ENCODE peak calls at places on chromosomes 5 and 9, in six cellular contexts. L, O, A, T, K and G are unnamed samples.

GRCh38 chr9:6646028-6646636 is 603 bp upstream of the GLDC start:
- DNase-seq in L (no peak), O (no peak), A (no peak), T (no peak), K (no peak), G (no peak)

GRCh38 chr5:43367453-43367852 is 44.7 kb downstream of the CCL28 start:
- DNase-seq in L (no peak), O (no peak), A (no peak), T (no peak), K (no peak), G (no peak)

GRCh38 chr5:68173007-68173406 is 42.5 kb upstream of the PIK3R1 start:
- DNase-seq in L (peak; percentile 41), O (no peak), A (no peak), T (no peak), K (no peak), G (no peak)

GRCh38 chr9:112699230-112699629 is 18.7 kb downstream of the INIP start:
- DNase-seq in L (no peak), O (no peak), A (no peak), T (no peak), K (no peak), G (no peak)

GRCh38 chr9:5435912-5436311 is 1.8 kb downstream of the PLGRKT start:
- DNase-seq in L (no peak), O (no peak), A (peak; percentile 48), T (no peak), K (no peak), G (no peak)

GRCh38 chr9:35579130-35579529 is 25.9 kb upstream of the TESK1 start:
- DNase-seq in L (no peak), O (peak; percentile 19), A (no peak), T (no peak), K (no peak), G (no peak)

GRCh38 chr9:3980771-3981170 is 319.1 kb downstream of the GLIS3 start:
- DNase-seq in L (peak; percentile 55), O (peak; percentile 66), A (no peak), T (no peak), K (no peak), G (no peak)

GRCh38 chr5:56829137-56829536 is 13.8 kb downstream of the MAP3K1 start:
- DNase-seq in L (no peak), O (peak; percentile 52), A (no peak), T (no peak), K (no peak), G (no peak)

GRCh38 chr5:474826-475661 is 32.1 kb downstream of the EXOC3 start:
- DNase-seq in L (no peak), O (peak; percentile 9), A (no peak), T (peak; percentile 69), K (peak; percentile 64), G (peak; percentile 24)

GRCh38 chr9:120869726-120870125 is 7.3 kb downstream of the PHF19 start:
- DNase-seq in L (peak; percentile 47), O (no peak), A (no peak), T (no peak), K (no peak), G (no peak)

GRCh38 chr9:35114113-35114847 is 1.4 kb downstream of the ATOSB start:
- DNase-seq in L (peak; percentile 69), O (peak; percentile 94), A (peak; percentile 95), T (peak; percentile 93), K (no peak), G (peak; percentile 71)

GRCh38 chr5:133941456-133942196 is 26.8 kb downstream of the C5orf15 start:
- DNase-seq in L (no peak), O (no peak), A (no peak), T (no peak), K (no peak), G (no peak)

GRCh38 chr5:126675338-126675737 is 74.6 kb downstream of the PHAX start:
- DNase-seq in L (no peak), O (no peak), A (no peak), T (no peak), K (no peak), G (no peak)

GRCh38 chr5:96651948-96652753 is 10.0 kb upstream of the CAST start:
- DNase-seq in L (no peak), O (no peak), A (no peak), T (no peak), K (no peak), G (no peak)

GRCh38 chr9:110021891-110022290 is 186.1 kb downstream of the C9orf152 start:
- DNase-seq in L (no peak), O (no peak), A (no peak), T (no peak), K (no peak), G (no peak)

GRCh38 chr9:36932198-36932597 is 101.9 kb downstream of the PAX5 start:
- DNase-seq in L (no peak), O (no peak), A (no peak), T (no peak), K (no peak), G (no peak)

GRCh38 chr5:176643491-176644219 is 3.6 kb upstream of the TSPAN17 start:
- DNase-seq in L (no peak), O (no peak), A (no peak), T (no peak), K (no peak), G (no peak)

GRCh38 chr9:70136632-70137031 is 93.0 kb downstream of the MAMDC2 start:
- DNase-seq in L (no peak), O (peak; percentile 69), A (no peak), T (no peak), K (no peak), G (no peak)

GRCh38 chr5:134183481-134183880 is 6.7 kb upstream of the SKP1 start:
- DNase-seq in L (no peak), O (no peak), A (no peak), T (no peak), K (no peak), G (no peak)

GRCh38 chr5:160456778-160457177 is 35.1 kb downstream of the PTTG1 start:
- DNase-seq in L (no peak), O (no peak), A (no peak), T (no peak), K (no peak), G (no peak)

GRCh38 chr5:98785244-98785643 is 11.8 kb downstream of the RGMB start:
- DNase-seq in L (no peak), O (no peak), A (no peak), T (no peak), K (no peak), G (no peak)

GRCh38 chr5:113140837-113141661 is 164.5 kb downstream of the DCP2 start:
- DNase-seq in L (no peak), O (peak; percentile 94), A (no peak), T (peak; percentile 79), K (no peak), G (no peak)

GRCh38 chr5:149420509-149421371 is 41.6 kb upstream of the IL17B start:
- DNase-seq in L (peak; percentile 77), O (peak; percentile 94), A (no peak), T (peak; percentile 88), K (no peak), G (no peak)

GRCh38 chr9:36894695-36895310 is 139.3 kb downstream of the PAX5 start:
- DNase-seq in L (no peak), O (no peak), A (no peak), T (peak; percentile 46), K (no peak), G (no peak)

GRCh38 chr5:71695069-71695468 is 24.0 kb upstream of the CARTPT start:
- DNase-seq in L (no peak), O (no peak), A (peak; percentile 28), T (no peak), K (no peak), G (peak; percentile 79)

GRCh38 chr9:135077497-135078200 is 9.8 kb upstream of the OLFM1 start:
- DNase-seq in L (peak; percentile 14), O (no peak), A (no peak), T (peak; percentile 40), K (no peak), G (peak; percentile 34)

GRCh38 chr5:178234753-178235599 is 2.4 kb upstream of the PHYKPL start:
- DNase-seq in L (peak; percentile 60), O (peak; percentile 41), A (peak; percentile 88), T (peak; percentile 79), K (peak; percentile 87), G (peak; percentile 75)

GRCh38 chr5:178236126-178236525 is 3.5 kb upstream of the PHYKPL start:
- DNase-seq in L (no peak), O (no peak), A (no peak), T (no peak), K (no peak), G (peak; percentile 42)

GRCh38 chr5:178232920-178233429 is 373 bp upstream of the PHYKPL start:
- DNase-seq in L (no peak), O (no peak), A (no peak), T (no peak), K (no peak), G (no peak)

GRCh38 chr5:178235600-178235998 is 3.0 kb upstream of the PHYKPL start:
- DNase-seq in L (no peak), O (no peak), A (no peak), T (no peak), K (no peak), G (no peak)

DNA sequence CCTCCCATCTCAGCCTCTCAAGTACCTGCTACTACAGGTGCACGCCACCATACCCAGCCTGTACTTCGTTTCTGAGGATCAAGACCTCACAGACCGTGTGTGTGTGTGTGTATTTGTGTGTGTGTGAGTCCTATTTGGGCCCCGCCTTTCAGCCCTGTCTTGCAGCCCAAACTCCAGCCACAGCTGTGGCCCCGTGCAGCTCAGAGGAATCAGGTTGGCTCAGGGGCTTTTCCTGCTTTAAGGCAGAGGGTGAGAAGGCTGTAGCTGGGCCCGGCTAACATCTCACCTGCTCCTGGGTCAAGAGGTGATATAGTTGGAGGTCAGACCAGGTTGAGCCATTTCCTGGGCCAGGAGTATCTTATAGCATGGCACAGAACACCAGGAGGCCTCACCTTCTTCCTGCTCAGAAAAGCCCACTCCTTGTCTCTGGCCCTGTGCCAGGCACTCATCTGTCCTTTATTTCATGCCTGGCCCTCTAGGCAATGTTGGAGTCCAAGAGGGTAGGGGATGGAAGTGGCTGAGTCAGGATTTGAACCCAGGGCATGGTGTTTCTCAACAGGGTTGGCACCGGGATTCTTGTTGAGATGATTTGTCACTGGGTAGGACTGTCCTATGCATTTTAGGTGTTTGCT is 1.6 kb upstream of the PHYKPL start:
- DNase-seq in L (no peak), O (no peak), A (no peak), T (no peak), K (no peak), G (no peak)
- H3K4me1 ChIP-seq in L (no peaks in the 10 kb centered on the region), O (peaks cover 9% of the 10 kb centered on the region), A (peaks cover 45% of the 10 kb centered on the region), T (peaks cover 28% of the 10 kb centered on the region), K (no peaks in the 10 kb centered on the region), G (no peaks in the 10 kb centered on the region)

DNA sequence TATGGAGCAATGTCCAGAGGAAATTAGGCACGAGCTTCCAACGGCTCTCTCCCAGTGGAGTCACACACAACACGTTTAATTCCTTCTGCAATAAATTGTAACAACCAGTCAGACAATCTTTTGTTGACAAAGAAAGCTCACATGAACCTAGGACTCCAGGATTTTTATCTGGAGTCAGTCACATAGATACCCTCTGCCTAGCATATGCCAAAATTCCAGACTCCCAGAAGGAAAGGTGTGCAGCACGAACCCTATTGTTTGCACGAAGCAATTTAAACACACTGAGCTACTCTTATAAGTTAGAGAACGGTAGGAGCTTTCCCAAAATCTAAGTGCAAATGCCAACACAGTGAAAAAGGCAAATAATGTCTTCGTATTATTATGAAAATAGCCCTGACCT is 67.1 kb downstream of the TEX10 start:
- DNase-seq in L (no peak), O (no peak), A (no peak), T (no peak), K (no peak), G (no peak)
- H3K36me3 ChIP-seq in L (no peaks in the 10 kb centered on the region), O (peaks cover 18% of the 10 kb centered on the region), A (no peaks in the 10 kb centered on the region), T (peaks cover 26% of the 10 kb centered on the region), K (peaks cover 19% of the 10 kb centered on the region), G (no peaks in the 10 kb centered on the region)

GRCh38 chr5:135508496-135509005 is 27.2 kb downstream of the NEUROG1 start:
- DNase-seq in L (no peak), O (no peak), A (no peak), T (no peak), K (no peak), G (no peak)
- H3K4me1 ChIP-seq in L (no peaks in the 10 kb centered on the region), O (no peaks in the 10 kb centered on the region), A (no peaks in the 10 kb centered on the region), T (no peaks in the 10 kb centered on the region), K (no peaks in the 10 kb centered on the region), G (no peaks in the 10 kb centered on the region)

GRCh38 chr9:92440751-92441046 is 16.4 kb upstream of the OMD start:
- DNase-seq in L (no peak), O (no peak), A (no peak), T (no peak), K (no peak), G (no peak)
- H3K36me3 ChIP-seq in L (no peaks in the 10 kb centered on the region), O (no peaks in the 10 kb centered on the region), A (no peaks in the 10 kb centered on the region), T (no peaks in the 10 kb centered on the region), K (no peaks in the 10 kb centered on the region), G (no peaks in the 10 kb centered on the region)